ENCODE peak calls at places on chromosomes 2 and 18, in six cellular contexts. E is frontal cortex; P is ACHN; W is amygdala; Z is activated CD4-positive, alpha-beta T cell treated with anti-CD3 and anti-CD28 coated beads for 48 hours; V is fibroblast of lung. Q is an unnamed sample.

GRCh38 chr2:204984421-204984925 is 439.2 kb downstream of the PARD3B start:
- DNase-seq in E (no peak), P (no peak), W (no peak), Z (no peak), V (no peak), Q (no peak)

GRCh38 chr2:28544915-28545589 is 49.2 kb downstream of the PLB1 start:
- DNase-seq in E (no peak), P (no peak), W (no peak), Z (peak), V (no peak), Q (no peak)

GRCh38 chr2:235566931-235567495 is 73.2 kb downstream of the AGAP1 start:
- DNase-seq in E (no peak), P (no peak), W (no peak), Z (no peak), V (no peak), Q (no peak)

GRCh38 chr2:74873041-74873440 is 39.1 kb downstream of the HK2 start:
- DNase-seq in E (no peak), P (no peak), W (no peak), Z (no peak), V (no peak), Q (no peak)

GRCh38 chr2:27291865-27292264 is 9.6 kb downstream of the TRIM54 start:
- DNase-seq in E (no peak), P (no peak), W (no peak), Z (no peak), V (no peak), Q (no peak)

GRCh38 chr2:22329097-22329716 is 1055.8 kb upstream of the KLHL29 start:
- DNase-seq in E (no peak), P (no peak), W (no peak), Z (no peak), V (no peak), Q (no peak)

GRCh38 chr2:136332436-136333095 is 214.6 kb upstream of the CXCR4 start:
- DNase-seq in E (no peak), P (no peak), W (no peak), Z (no peak), V (no peak), Q (no peak)

GRCh38 chr2:63015389-63015788 is 35.2 kb upstream of the OTX1 start:
- DNase-seq in E (no peak), P (no peak), W (no peak), Z (no peak), V (no peak), Q (no peak)

GRCh38 chr2:237072067-237072931 is 13.4 kb upstream of the COPS8 start:
- DNase-seq in E (peak), P (peak), W (peak), Z (peak), V (peak), Q (no peak)

GRCh38 chr18:78473563-78473962 is 506.1 kb upstream of the SALL3 start:
- DNase-seq in E (no peak), P (no peak), W (no peak), Z (no peak), V (no peak), Q (no peak)

GRCh38 chr2:31337860-31338259 is 76.7 kb downstream of the XDH start:
- DNase-seq in E (no peak), P (no peak), W (no peak), Z (no peak), V (peak), Q (no peak)

GRCh38 chr2:45813003-45813601 is 161.6 kb downstream of the PRKCE start:
- DNase-seq in E (no peak), P (peak), W (no peak), Z (no peak), V (peak), Q (no peak)

GRCh38 chr2:228417966-228418365 is 236.5 kb upstream of the SPHKAP start:
- DNase-seq in E (no peak), P (no peak), W (no peak), Z (no peak), V (peak), Q (no peak)

GRCh38 chr2:40341198-40341597 is 110.7 kb downstream of the SLC8A1 start:
- DNase-seq in E (no peak), P (no peak), W (no peak), Z (no peak), V (no peak), Q (no peak)

GRCh38 chr2:46331099-46331766 is 34.0 kb downstream of the EPAS1 start:
- DNase-seq in E (no peak), P (peak), W (no peak), Z (no peak), V (no peak), Q (no peak)

GRCh38 chr2:26559044-26559405 is 81.1 kb upstream of the OTOF start:
- DNase-seq in E (no peak), P (no peak), W (no peak), Z (no peak), V (no peak), Q (no peak)

GRCh38 chr2:181231886-181232644 is 225.1 kb upstream of the ITGA4 start:
- DNase-seq in E (no peak), P (no peak), W (no peak), Z (no peak), V (peak), Q (no peak)

GRCh38 chr2:60834270-60834717 is 47.1 kb upstream of the REL start:
- DNase-seq in E (no peak), P (no peak), W (no peak), Z (no peak), V (no peak), Q (no peak)

GRCh38 chr2:226334981-226335720 is 464.5 kb downstream of the IRS1 start:
- DNase-seq in E (no peak), P (no peak), W (no peak), Z (no peak), V (peak), Q (no peak)

GRCh38 chr2:215356948-215357461 is 45.1 kb downstream of the ATIC start:
- DNase-seq in E (no peak), P (peak), W (no peak), Z (no peak), V (peak), Q (no peak)

GRCh38 chr18:46260016-46260878 is 156.1 kb downstream of the HAUS1 start:
- DNase-seq in E (no peak), P (peak), W (no peak), Z (no peak), V (peak), Q (no peak)

GRCh38 chr18:25648724-25649260 is 296.8 kb upstream of the ZNF521 start:
- DNase-seq in E (no peak), P (no peak), W (no peak), Z (no peak), V (peak), Q (no peak)

GRCh38 chr2:129458451-129458850 is 521.0 kb upstream of the RAB6C start:
- DNase-seq in E (no peak), P (no peak), W (no peak), Z (no peak), V (no peak), Q (no peak)

GRCh38 chr2:36597003-36597531 is 901 bp downstream of the FEZ2 start:
- DNase-seq in E (no peak), P (no peak), W (no peak), Z (no peak), V (no peak), Q (no peak)

GRCh38 chr2:178298785-178299212 is 104.5 kb downstream of the OSBPL6 start:
- DNase-seq in E (no peak), P (no peak), W (no peak), Z (no peak), V (peak), Q (no peak)

GRCh38 chr2:10514743-10515142 is 66.6 kb upstream of the ODC1 start:
- DNase-seq in E (no peak), P (peak), W (no peak), Z (no peak), V (peak), Q (no peak)

GRCh38 chr2:145757503-145758290 is 1237.8 kb upstream of the ZEB2 start:
- DNase-seq in E (no peak), P (no peak), W (no peak), Z (no peak), V (no peak), Q (no peak)

GRCh38 chr2:109466674-109467575 is 146.8 kb downstream of the SEPTIN10 start:
- DNase-seq in E (no peak), P (no peak), W (peak), Z (no peak), V (peak), Q (no peak)

GRCh38 chr18:23982154-23983071 is 32.1 kb upstream of the TTC39C start:
- DNase-seq in E (no peak), P (peak), W (peak), Z (no peak), V (peak), Q (no peak)

Q was measured in D721Med.